ENCODE peak calls at places on chromosome 3, in seven cellular contexts. One of them, this sample, is unnamed.

GRCh38 chr3:156899951-156900350 is 73.8 kb downstream of the LEKR1 start:
- DNase-seq in glutamatergic neuron: no peak
- DNase-seq in ovary: no peak
- DNase-seq in HepG2: peak; percentile 11
- DNase-seq in GM06990: no peak
- DNase-seq in uterus: no peak
- DNase-seq in fibroblast of lung: no peak
- DNase-seq in this sample: no peak

GRCh38 chr3:37097776-37098175 is 76.6 kb downstream of the LRRFIP2 start:
- DNase-seq in ovary: no peak
- DNase-seq in uterus: no peak
- DNase-seq in GM06990: no peak
- DNase-seq in fibroblast of lung: no peak
- DNase-seq in glutamatergic neuron: no peak
- DNase-seq in HepG2: no peak
- DNase-seq in this sample: no peak

GRCh38 chr3:14429237-14429636 is 26.8 kb downstream of the SLC6A6 start:
- DNase-seq in HepG2: no peak
- DNase-seq in fibroblast of lung: no peak
- DNase-seq in uterus: no peak
- DNase-seq in ovary: no peak
- DNase-seq in glutamatergic neuron: no peak
- DNase-seq in GM06990: no peak
- DNase-seq in this sample: no peak

GRCh38 chr3:10810376-10810775 is 5.7 kb upstream of the SLC6A11 start:
- DNase-seq in ovary: no peak
- DNase-seq in GM06990: no peak
- DNase-seq in HepG2: no peak
- DNase-seq in glutamatergic neuron: no peak
- DNase-seq in fibroblast of lung: no peak
- DNase-seq in uterus: no peak
- DNase-seq in this sample: no peak

GRCh38 chr3:97121386-97121785 is 307.0 kb downstream of the EPHA6 start:
- DNase-seq in fibroblast of lung: no peak
- DNase-seq in GM06990: no peak
- DNase-seq in uterus: no peak
- DNase-seq in ovary: no peak
- DNase-seq in HepG2: no peak
- DNase-seq in glutamatergic neuron: no peak
- DNase-seq in this sample: no peak

GRCh38 chr3:38154625-38155255 is 10.6 kb upstream of the OXSR1 start:
- DNase-seq in HepG2: no peak
- DNase-seq in uterus: no peak
- DNase-seq in fibroblast of lung: no peak
- DNase-seq in glutamatergic neuron: no peak
- DNase-seq in ovary: no peak
- DNase-seq in GM06990: no peak
- DNase-seq in this sample: peak; percentile 57

GRCh38 chr3:65251375-65251774 is 563.6 kb upstream of the ADAMTS9 start:
- DNase-seq in uterus: no peak
- DNase-seq in GM06990: no peak
- DNase-seq in ovary: no peak
- DNase-seq in glutamatergic neuron: no peak
- DNase-seq in HepG2: no peak
- DNase-seq in fibroblast of lung: no peak
- DNase-seq in this sample: no peak

GRCh38 chr3:189372205-189372764 is 200.5 kb downstream of the TPRG1 start:
- DNase-seq in HepG2: no peak
- DNase-seq in glutamatergic neuron: no peak
- DNase-seq in GM06990: no peak
- DNase-seq in ovary: no peak
- DNase-seq in fibroblast of lung: no peak
- DNase-seq in uterus: no peak
- DNase-seq in this sample: no peak

GRCh38 chr3:169907476-169907875 is 3.9 kb upstream of the SAMD7 start:
- DNase-seq in GM06990: no peak
- DNase-seq in fibroblast of lung: no peak
- DNase-seq in uterus: no peak
- DNase-seq in HepG2: no peak
- DNase-seq in glutamatergic neuron: no peak
- DNase-seq in ovary: no peak
- DNase-seq in this sample: no peak

GRCh38 chr3:59821274-59821673 is 771.4 kb upstream of the CFAP20DC start:
- DNase-seq in ovary: no peak
- DNase-seq in HepG2: no peak
- DNase-seq in uterus: no peak
- DNase-seq in GM06990: no peak
- DNase-seq in fibroblast of lung: no peak
- DNase-seq in glutamatergic neuron: no peak
- DNase-seq in this sample: no peak

GRCh38 chr3:90044417-90044816 is 937.0 kb downstream of the EPHA3 start:
- DNase-seq in ovary: no peak
- DNase-seq in glutamatergic neuron: no peak
- DNase-seq in fibroblast of lung: no peak
- DNase-seq in HepG2: no peak
- DNase-seq in GM06990: no peak
- DNase-seq in uterus: no peak
- DNase-seq in this sample: no peak

GRCh38 chr3:106022913-106023312 is 154.1 kb upstream of the CBLB start:
- DNase-seq in uterus: no peak
- DNase-seq in GM06990: no peak
- DNase-seq in glutamatergic neuron: no peak
- DNase-seq in fibroblast of lung: peak; percentile 12
- DNase-seq in ovary: no peak
- DNase-seq in HepG2: no peak
- DNase-seq in this sample: no peak

GRCh38 chr3:149332781-149333517 is 487 bp downstream of the TM4SF18 start:
- DNase-seq in fibroblast of lung: no peak
- DNase-seq in ovary: no peak
- DNase-seq in GM06990: no peak
- DNase-seq in glutamatergic neuron: no peak
- DNase-seq in uterus: no peak
- DNase-seq in HepG2: no peak
- DNase-seq in this sample: no peak

GRCh38 chr3:78737988-78738387 is 1029.8 kb downstream of the ROBO1 start:
- DNase-seq in glutamatergic neuron: peak; percentile 48
- DNase-seq in GM06990: no peak
- DNase-seq in uterus: no peak
- DNase-seq in ovary: no peak
- DNase-seq in HepG2: no peak
- DNase-seq in fibroblast of lung: no peak
- DNase-seq in this sample: no peak

GRCh38 chr3:46027021-46027705 is at the start of gene XCR1:
- DNase-seq in HepG2: no peak
- DNase-seq in glutamatergic neuron: no peak
- DNase-seq in uterus: no peak
- DNase-seq in GM06990: no peak
- DNase-seq in fibroblast of lung: no peak
- DNase-seq in ovary: no peak
- DNase-seq in this sample: no peak

GRCh38 chr3:102686792-102687191 is 252.0 kb downstream of the ZPLD1 start:
- DNase-seq in uterus: no peak
- DNase-seq in ovary: no peak
- DNase-seq in glutamatergic neuron: no peak
- DNase-seq in HepG2: no peak
- DNase-seq in fibroblast of lung: no peak
- DNase-seq in GM06990: no peak
- DNase-seq in this sample: no peak

GRCh38 chr3:189792046-189792929 is 161.1 kb downstream of the TP63 start:
- DNase-seq in GM06990: no peak
- DNase-seq in glutamatergic neuron: no peak
- DNase-seq in uterus: no peak
- DNase-seq in HepG2: no peak
- DNase-seq in fibroblast of lung: no peak
- DNase-seq in ovary: no peak
- DNase-seq in this sample: no peak

GRCh38 chr3:189820365-189820720 is 189.2 kb downstream of the TP63 start:
- DNase-seq in fibroblast of lung: no peak
- DNase-seq in uterus: no peak
- DNase-seq in HepG2: no peak
- DNase-seq in GM06990: peak; percentile 24
- DNase-seq in ovary: no peak
- DNase-seq in glutamatergic neuron: no peak
- DNase-seq in this sample: no peak

GRCh38 chr3:132006605-132007204 is 28.1 kb downstream of the CPNE4 start:
- DNase-seq in GM06990: no peak
- DNase-seq in uterus: no peak
- DNase-seq in ovary: no peak
- DNase-seq in glutamatergic neuron: peak; percentile 67
- DNase-seq in fibroblast of lung: peak; percentile 43
- DNase-seq in HepG2: peak; percentile 25
- DNase-seq in this sample: peak; percentile 78
- TF ChIP-seq CTCF in GM06990: peak; percentile 64
- TF ChIP-seq CTCF in uterus: no peak
- TF ChIP-seq CTCF in ovary: no peak
- TF ChIP-seq CTCF in glutamatergic neuron: peak; percentile 63
- TF ChIP-seq CTCF in fibroblast of lung: peak; percentile 47
- TF ChIP-seq CTCF in HepG2: peak; percentile 57
- TF ChIP-seq CTCF in this sample: peak; percentile 86

GRCh38 chr3:115038831-115039230 is 108.3 kb downstream of the ZBTB20 start:
- DNase-seq in uterus: no peak
- DNase-seq in GM06990: no peak
- DNase-seq in ovary: no peak
- DNase-seq in glutamatergic neuron: no peak
- DNase-seq in fibroblast of lung: no peak
- DNase-seq in HepG2: no peak
- DNase-seq in this sample: no peak

GRCh38 chr3:115042351-115042750 is 104.7 kb downstream of the ZBTB20 start:
- DNase-seq in GM06990: no peak
- DNase-seq in ovary: no peak
- DNase-seq in uterus: no peak
- DNase-seq in glutamatergic neuron: no peak
- DNase-seq in HepG2: no peak
- DNase-seq in fibroblast of lung: peak; percentile 19
- DNase-seq in this sample: no peak

DNA sequence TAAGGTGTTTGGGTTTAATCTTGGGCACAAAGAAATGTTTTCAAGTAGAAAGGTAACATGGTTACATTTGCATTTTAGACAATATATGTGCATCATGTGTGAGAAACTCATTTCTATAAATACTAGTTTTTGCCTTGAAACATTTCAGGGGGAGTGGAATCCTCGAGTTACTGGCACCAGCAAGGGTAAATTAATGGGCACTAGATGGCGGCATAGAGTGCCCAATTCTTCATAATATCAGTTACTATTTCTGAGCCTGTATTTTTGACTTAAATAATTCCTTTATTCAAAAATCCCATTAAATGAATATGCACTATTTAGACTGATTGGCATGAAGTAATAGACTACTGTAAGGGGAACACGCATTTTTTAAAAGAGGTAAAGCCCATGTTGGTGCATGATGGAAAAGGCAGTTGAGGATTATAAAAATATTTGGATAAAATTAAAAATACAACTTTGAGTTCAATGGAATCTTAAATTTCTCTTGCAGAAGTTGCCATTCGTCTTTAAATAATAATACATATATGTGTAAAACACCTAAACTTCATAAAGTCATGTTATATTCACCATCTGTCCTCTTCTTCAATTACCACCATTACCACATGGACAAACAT is 106.3 kb downstream of the ZBTB20 start:
- DNase-seq in uterus: no peak
- DNase-seq in fibroblast of lung: peak; percentile 62
- DNase-seq in ovary: peak; percentile 31
- DNase-seq in glutamatergic neuron: peak; percentile 25
- DNase-seq in HepG2: peak; percentile 7
- DNase-seq in GM06990: no peak
- DNase-seq in this sample: peak; percentile 42
- TF ChIP-seq CTCF in uterus: peak; percentile 40
- TF ChIP-seq CTCF in fibroblast of lung: peak; percentile 68
- TF ChIP-seq CTCF in ovary: no peak
- TF ChIP-seq CTCF in glutamatergic neuron: peak; percentile 71
- TF ChIP-seq CTCF in HepG2: peak; percentile 54
- TF ChIP-seq CTCF in GM06990: peak; percentile 68
- TF ChIP-seq CTCF in this sample: no peak

GRCh38 chr3:12136371-12136770 is 22.3 kb downstream of the TIMP4 start:
- DNase-seq in glutamatergic neuron: no peak
- DNase-seq in fibroblast of lung: no peak
- DNase-seq in uterus: no peak
- DNase-seq in ovary: no peak
- DNase-seq in GM06990: no peak
- DNase-seq in HepG2: no peak
- DNase-seq in this sample: no peak

GRCh38 chr3:12141350-12141749 is 17.4 kb downstream of the TIMP4 start:
- DNase-seq in GM06990: no peak
- DNase-seq in HepG2: no peak
- DNase-seq in ovary: no peak
- DNase-seq in uterus: no peak
- DNase-seq in glutamatergic neuron: no peak
- DNase-seq in fibroblast of lung: no peak
- DNase-seq in this sample: no peak

GRCh38 chr3:12135029-12135634 is 23.6 kb downstream of the TIMP4 start:
- DNase-seq in HepG2: peak; percentile 43
- DNase-seq in GM06990: peak; percentile 15
- DNase-seq in fibroblast of lung: peak; percentile 74
- DNase-seq in ovary: peak; percentile 77
- DNase-seq in uterus: peak; percentile 73
- DNase-seq in glutamatergic neuron: peak; percentile 80
- DNase-seq in this sample: peak; percentile 76

GRCh38 chr3:12139111-12139511 is 19.6 kb downstream of the TIMP4 start:
- DNase-seq in ovary: peak; percentile 66
- DNase-seq in HepG2: peak; percentile 33
- DNase-seq in GM06990: no peak
- DNase-seq in uterus: peak; percentile 37
- DNase-seq in fibroblast of lung: peak; percentile 87
- DNase-seq in glutamatergic neuron: peak; percentile 32
- DNase-seq in this sample: peak; percentile 44

DNA sequence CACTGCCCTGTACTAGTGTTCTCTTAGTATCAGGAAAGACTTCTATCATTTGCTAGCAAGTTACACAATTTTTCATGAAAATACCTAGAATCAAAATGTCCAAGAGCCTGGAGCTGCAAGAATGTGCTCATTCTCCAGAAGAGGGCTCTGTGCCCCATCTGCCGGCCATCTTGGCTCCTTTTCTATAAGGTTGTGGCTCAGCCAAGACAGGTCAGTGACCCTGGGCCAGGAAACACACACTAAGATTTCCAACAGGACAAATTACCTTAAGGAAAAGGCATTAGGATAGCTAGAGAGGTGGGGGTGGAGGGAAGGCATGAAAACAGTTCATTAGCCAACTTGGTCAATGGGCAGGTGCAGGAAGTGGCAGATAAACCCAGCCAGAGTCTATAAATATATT is 20.7 kb downstream of the TIMP4 start:
- DNase-seq in glutamatergic neuron: peak; percentile 41
- DNase-seq in HepG2: no peak
- DNase-seq in uterus: no peak
- DNase-seq in ovary: no peak
- DNase-seq in fibroblast of lung: peak; percentile 54
- DNase-seq in GM06990: no peak
- DNase-seq in this sample: peak; percentile 33
- TF ChIP-seq CTCF in glutamatergic neuron: no peak
- TF ChIP-seq CTCF in HepG2: peak; percentile 59
- TF ChIP-seq CTCF in uterus: peak; percentile 9
- TF ChIP-seq CTCF in ovary: no peak
- TF ChIP-seq CTCF in fibroblast of lung: peak; percentile 25
- TF ChIP-seq CTCF in GM06990: peak; percentile 60
- TF ChIP-seq CTCF in this sample: peak; percentile 28

DNA sequence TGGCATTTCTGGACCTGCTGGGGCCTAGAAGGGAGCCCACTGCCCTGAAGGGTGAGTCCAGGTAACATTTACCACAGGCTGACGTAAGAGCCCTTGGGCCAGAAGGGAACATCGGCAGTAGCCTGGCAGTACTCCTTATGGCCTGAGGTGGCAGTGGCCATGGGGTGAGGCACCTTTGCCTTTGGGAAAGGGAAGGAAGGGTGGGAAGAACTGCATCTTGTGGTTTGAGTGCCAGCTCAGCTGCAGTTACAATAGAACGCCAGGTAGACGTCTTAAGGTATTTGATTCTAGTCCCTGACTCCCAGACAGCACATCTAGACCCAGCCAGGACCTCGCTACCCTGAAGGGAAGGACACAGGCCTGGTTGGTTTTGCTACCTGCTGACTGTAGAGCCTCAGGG is 104.9 kb downstream of the SOX14 start:
- DNase-seq in fibroblast of lung: no peak
- DNase-seq in glutamatergic neuron: no peak
- DNase-seq in GM06990: no peak
- DNase-seq in uterus: no peak
- DNase-seq in ovary: no peak
- DNase-seq in HepG2: peak; percentile 4
- DNase-seq in this sample: no peak
- TF ChIP-seq CTCF in fibroblast of lung: no peak
- TF ChIP-seq CTCF in glutamatergic neuron: no peak
- TF ChIP-seq CTCF in GM06990: no peak
- TF ChIP-seq CTCF in uterus: no peak
- TF ChIP-seq CTCF in ovary: no peak
- TF ChIP-seq CTCF in HepG2: no peak
- TF ChIP-seq CTCF in this sample: no peak